ENCODE peak calls at places on chromosome 5, in seven cellular contexts. One of them, this sample, is unnamed. For H3K36me3, the result is how much of the 10 kb centered on the place peaks cover.

GRCh38 chr5:116765441-116765840 is 190.8 kb upstream of the SEMA6A start:
- DNase-seq in sigmoid colon: no peak
- DNase-seq in heart left ventricle: no peak
- DNase-seq in brain microvascular endothelial cell: peak
- DNase-seq in ovary: no peak
- DNase-seq in CD8-positive, alpha-beta T cell: no peak
- DNase-seq in OCI-LY7: no peak
- DNase-seq in this sample: no peak

GRCh38 chr5:39526914-39527477 is 102.2 kb upstream of the DAB2 start:
- DNase-seq in sigmoid colon: no peak
- DNase-seq in heart left ventricle: no peak
- DNase-seq in brain microvascular endothelial cell: no peak
- DNase-seq in ovary: no peak
- DNase-seq in CD8-positive, alpha-beta T cell: no peak
- DNase-seq in OCI-LY7: no peak
- DNase-seq in this sample: no peak

GRCh38 chr5:34848230-34848629 is 9.3 kb downstream of the TTC23L start:
- DNase-seq in sigmoid colon: no peak
- DNase-seq in heart left ventricle: no peak
- DNase-seq in brain microvascular endothelial cell: no peak
- DNase-seq in ovary: no peak
- DNase-seq in CD8-positive, alpha-beta T cell: no peak
- DNase-seq in OCI-LY7: no peak
- DNase-seq in this sample: no peak

GRCh38 chr5:107980923-107981748 is 310.4 kb upstream of the EFNA5 start:
- DNase-seq in sigmoid colon: no peak
- DNase-seq in heart left ventricle: no peak
- DNase-seq in brain microvascular endothelial cell: no peak
- DNase-seq in ovary: no peak
- DNase-seq in CD8-positive, alpha-beta T cell: no peak
- DNase-seq in OCI-LY7: no peak
- DNase-seq in this sample: no peak

GRCh38 chr5:135615581-135616260 is 36.9 kb upstream of the CXCL14 start:
- DNase-seq in sigmoid colon: no peak
- DNase-seq in heart left ventricle: no peak
- DNase-seq in brain microvascular endothelial cell: no peak
- DNase-seq in ovary: no peak
- DNase-seq in CD8-positive, alpha-beta T cell: no peak
- DNase-seq in OCI-LY7: no peak
- DNase-seq in this sample: no peak

GRCh38 chr5:179129607-179130071 is 69.5 kb downstream of the ZNF354C start:
- DNase-seq in sigmoid colon: no peak
- DNase-seq in heart left ventricle: no peak
- DNase-seq in brain microvascular endothelial cell: no peak
- DNase-seq in ovary: no peak
- DNase-seq in CD8-positive, alpha-beta T cell: no peak
- DNase-seq in OCI-LY7: no peak
- DNase-seq in this sample: no peak

GRCh38 chr5:145854651-145855258 is 18.1 kb downstream of the GRXCR2 start:
- DNase-seq in sigmoid colon: no peak
- DNase-seq in heart left ventricle: no peak
- DNase-seq in brain microvascular endothelial cell: peak
- DNase-seq in ovary: no peak
- DNase-seq in CD8-positive, alpha-beta T cell: no peak
- DNase-seq in OCI-LY7: no peak
- DNase-seq in this sample: peak

GRCh38 chr5:62305358-62305714 is 670 bp upstream of the KIF2A start:
- DNase-seq in sigmoid colon: no peak
- DNase-seq in heart left ventricle: no peak
- DNase-seq in brain microvascular endothelial cell: no peak
- DNase-seq in ovary: no peak
- DNase-seq in CD8-positive, alpha-beta T cell: no peak
- DNase-seq in OCI-LY7: no peak
- DNase-seq in this sample: no peak

GRCh38 chr5:55188656-55189380 is 15.8 kb upstream of the CDC20B start:
- DNase-seq in sigmoid colon: no peak
- DNase-seq in heart left ventricle: no peak
- DNase-seq in brain microvascular endothelial cell: no peak
- DNase-seq in ovary: no peak
- DNase-seq in CD8-positive, alpha-beta T cell: no peak
- DNase-seq in OCI-LY7: no peak
- DNase-seq in this sample: no peak

DNA sequence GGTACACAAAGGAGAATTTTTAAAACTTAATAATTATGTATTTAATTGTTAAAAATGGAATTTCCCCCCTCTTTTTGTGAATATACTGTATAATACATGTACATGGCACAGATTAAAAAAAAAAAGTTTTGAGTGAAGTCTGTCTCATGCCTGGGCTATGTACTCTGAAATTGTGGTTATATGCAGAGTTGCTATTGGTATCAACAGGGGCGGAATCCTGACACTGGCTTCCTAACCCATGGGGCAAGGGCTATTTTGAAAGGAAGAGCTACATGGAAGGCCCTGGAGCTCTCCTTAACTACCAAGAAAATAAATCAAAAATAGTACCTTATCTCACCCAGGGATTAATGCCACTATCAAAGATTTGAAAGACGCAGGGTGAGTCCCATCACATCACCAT is 865 bp upstream of the FAM193B start:
- DNase-seq in sigmoid colon: no peak
- DNase-seq in heart left ventricle: no peak
- DNase-seq in brain microvascular endothelial cell: no peak
- DNase-seq in ovary: no peak
- DNase-seq in CD8-positive, alpha-beta T cell: no peak
- DNase-seq in OCI-LY7: no peak
- DNase-seq in this sample: no peak
- H3K4me3 ChIP-seq in sigmoid colon: no peak
- H3K4me3 ChIP-seq in heart left ventricle: no peak
- H3K4me3 ChIP-seq in brain microvascular endothelial cell: no peak
- H3K4me3 ChIP-seq in ovary: no peak
- H3K4me3 ChIP-seq in CD8-positive, alpha-beta T cell: no peak
- H3K4me3 ChIP-seq in OCI-LY7: peak
- H3K4me3 ChIP-seq in this sample: no peak

GRCh38 chr5:78560456-78560855 is 88.1 kb downstream of the LHFPL2 start:
- DNase-seq in sigmoid colon: no peak
- DNase-seq in heart left ventricle: no peak
- DNase-seq in brain microvascular endothelial cell: no peak
- DNase-seq in ovary: no peak
- DNase-seq in CD8-positive, alpha-beta T cell: no peak
- DNase-seq in OCI-LY7: no peak
- DNase-seq in this sample: no peak

GRCh38 chr5:78562001-78562400 is 86.6 kb downstream of the LHFPL2 start:
- DNase-seq in sigmoid colon: no peak
- DNase-seq in heart left ventricle: no peak
- DNase-seq in brain microvascular endothelial cell: no peak
- DNase-seq in ovary: no peak
- DNase-seq in CD8-positive, alpha-beta T cell: no peak
- DNase-seq in OCI-LY7: no peak
- DNase-seq in this sample: no peak

GRCh38 chr5:78561261-78561660 is 87.3 kb downstream of the LHFPL2 start:
- DNase-seq in sigmoid colon: no peak
- DNase-seq in heart left ventricle: no peak
- DNase-seq in brain microvascular endothelial cell: no peak
- DNase-seq in ovary: no peak
- DNase-seq in CD8-positive, alpha-beta T cell: no peak
- DNase-seq in OCI-LY7: no peak
- DNase-seq in this sample: no peak

GRCh38 chr5:78563621-78564020 is 85.0 kb downstream of the LHFPL2 start:
- DNase-seq in sigmoid colon: no peak
- DNase-seq in heart left ventricle: no peak
- DNase-seq in brain microvascular endothelial cell: no peak
- DNase-seq in ovary: no peak
- DNase-seq in CD8-positive, alpha-beta T cell: no peak
- DNase-seq in OCI-LY7: no peak
- DNase-seq in this sample: no peak

GRCh38 chr5:78562719-78563330 is 85.7 kb downstream of the LHFPL2 start:
- DNase-seq in sigmoid colon: no peak
- DNase-seq in heart left ventricle: no peak
- DNase-seq in brain microvascular endothelial cell: no peak
- DNase-seq in ovary: no peak
- DNase-seq in CD8-positive, alpha-beta T cell: no peak
- DNase-seq in OCI-LY7: no peak
- DNase-seq in this sample: no peak
- TF ChIP-seq CTCF in sigmoid colon: no peak
- TF ChIP-seq CTCF in heart left ventricle: no peak
- TF ChIP-seq CTCF in brain microvascular endothelial cell: no peak
- TF ChIP-seq CTCF in ovary: no peak
- TF ChIP-seq CTCF in CD8-positive, alpha-beta T cell: no peak
- TF ChIP-seq CTCF in OCI-LY7: no peak
- TF ChIP-seq CTCF in this sample: no peak

GRCh38 chr5:173325091-173325698 is 3.0 kb downstream of the STC2 start:
- DNase-seq in sigmoid colon: no peak
- DNase-seq in heart left ventricle: no peak
- DNase-seq in brain microvascular endothelial cell: no peak
- DNase-seq in ovary: no peak
- DNase-seq in CD8-positive, alpha-beta T cell: peak
- DNase-seq in OCI-LY7: no peak
- DNase-seq in this sample: no peak
- H3K36me3 ChIP-seq in sigmoid colon: under half
- H3K36me3 ChIP-seq in heart left ventricle: under half
- H3K36me3 ChIP-seq in brain microvascular endothelial cell: half or more
- H3K36me3 ChIP-seq in ovary: under half
- H3K36me3 ChIP-seq in CD8-positive, alpha-beta T cell: under half
- H3K36me3 ChIP-seq in OCI-LY7: under half
- H3K36me3 ChIP-seq in this sample: under half

GRCh38 chr5:139565411-139566305 is 4.5 kb downstream of the UBE2D2 start:
- DNase-seq in sigmoid colon: peak
- DNase-seq in heart left ventricle: no peak
- DNase-seq in brain microvascular endothelial cell: no peak
- DNase-seq in ovary: no peak
- DNase-seq in CD8-positive, alpha-beta T cell: peak
- DNase-seq in OCI-LY7: peak
- DNase-seq in this sample: no peak

GRCh38 chr5:139562847-139563246 is 1.7 kb downstream of the UBE2D2 start:
- DNase-seq in sigmoid colon: peak
- DNase-seq in heart left ventricle: no peak
- DNase-seq in brain microvascular endothelial cell: no peak
- DNase-seq in ovary: no peak
- DNase-seq in CD8-positive, alpha-beta T cell: no peak
- DNase-seq in OCI-LY7: no peak
- DNase-seq in this sample: no peak

GRCh38 chr5:139561655-139562451 is 714 bp downstream of the UBE2D2 start:
- DNase-seq in sigmoid colon: peak
- DNase-seq in heart left ventricle: peak
- DNase-seq in brain microvascular endothelial cell: no peak
- DNase-seq in ovary: peak
- DNase-seq in CD8-positive, alpha-beta T cell: no peak
- DNase-seq in OCI-LY7: peak
- DNase-seq in this sample: no peak

GRCh38 chr5:139569276-139569955 is 8.3 kb downstream of the UBE2D2 start:
- DNase-seq in sigmoid colon: no peak
- DNase-seq in heart left ventricle: no peak
- DNase-seq in brain microvascular endothelial cell: no peak
- DNase-seq in ovary: no peak
- DNase-seq in CD8-positive, alpha-beta T cell: no peak
- DNase-seq in OCI-LY7: no peak
- DNase-seq in this sample: no peak

GRCh38 chr5:139566611-139567010 is 5.5 kb downstream of the UBE2D2 start:
- DNase-seq in sigmoid colon: no peak
- DNase-seq in heart left ventricle: no peak
- DNase-seq in brain microvascular endothelial cell: no peak
- DNase-seq in ovary: no peak
- DNase-seq in CD8-positive, alpha-beta T cell: no peak
- DNase-seq in OCI-LY7: no peak
- DNase-seq in this sample: no peak
- H3K4me3 ChIP-seq in sigmoid colon: no peak
- H3K4me3 ChIP-seq in heart left ventricle: no peak
- H3K4me3 ChIP-seq in brain microvascular endothelial cell: no peak
- H3K4me3 ChIP-seq in ovary: no peak
- H3K4me3 ChIP-seq in CD8-positive, alpha-beta T cell: peak
- H3K4me3 ChIP-seq in OCI-LY7: peak
- H3K4me3 ChIP-seq in this sample: no peak

DNA sequence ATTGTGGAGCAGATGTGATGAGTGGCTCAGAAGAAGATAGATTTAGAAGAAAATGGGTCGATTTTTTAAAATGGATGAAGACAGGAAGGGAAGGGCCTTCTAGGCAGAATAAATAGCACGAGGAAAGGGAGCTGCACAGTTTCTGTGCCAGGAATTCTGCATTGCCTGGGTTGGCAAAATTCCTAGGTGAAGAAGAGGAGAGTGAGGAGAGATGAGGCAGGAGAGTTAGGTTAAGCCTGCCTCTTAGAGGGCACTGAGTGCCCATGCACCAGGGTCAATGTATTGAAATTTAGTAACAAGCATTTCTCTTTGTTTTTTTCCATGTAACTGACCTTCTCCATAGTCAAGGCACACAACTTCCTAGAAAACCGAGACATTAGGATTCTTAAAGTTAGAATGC is 159.5 kb downstream of the YTHDC2 start:
- DNase-seq in sigmoid colon: no peak
- DNase-seq in heart left ventricle: no peak
- DNase-seq in brain microvascular endothelial cell: no peak
- DNase-seq in ovary: no peak
- DNase-seq in CD8-positive, alpha-beta T cell: no peak
- DNase-seq in OCI-LY7: no peak
- DNase-seq in this sample: no peak
- TF ChIP-seq CTCF in sigmoid colon: no peak
- TF ChIP-seq CTCF in heart left ventricle: no peak
- TF ChIP-seq CTCF in brain microvascular endothelial cell: no peak
- TF ChIP-seq CTCF in ovary: no peak
- TF ChIP-seq CTCF in CD8-positive, alpha-beta T cell: no peak
- TF ChIP-seq CTCF in OCI-LY7: no peak
- TF ChIP-seq CTCF in this sample: no peak

DNA sequence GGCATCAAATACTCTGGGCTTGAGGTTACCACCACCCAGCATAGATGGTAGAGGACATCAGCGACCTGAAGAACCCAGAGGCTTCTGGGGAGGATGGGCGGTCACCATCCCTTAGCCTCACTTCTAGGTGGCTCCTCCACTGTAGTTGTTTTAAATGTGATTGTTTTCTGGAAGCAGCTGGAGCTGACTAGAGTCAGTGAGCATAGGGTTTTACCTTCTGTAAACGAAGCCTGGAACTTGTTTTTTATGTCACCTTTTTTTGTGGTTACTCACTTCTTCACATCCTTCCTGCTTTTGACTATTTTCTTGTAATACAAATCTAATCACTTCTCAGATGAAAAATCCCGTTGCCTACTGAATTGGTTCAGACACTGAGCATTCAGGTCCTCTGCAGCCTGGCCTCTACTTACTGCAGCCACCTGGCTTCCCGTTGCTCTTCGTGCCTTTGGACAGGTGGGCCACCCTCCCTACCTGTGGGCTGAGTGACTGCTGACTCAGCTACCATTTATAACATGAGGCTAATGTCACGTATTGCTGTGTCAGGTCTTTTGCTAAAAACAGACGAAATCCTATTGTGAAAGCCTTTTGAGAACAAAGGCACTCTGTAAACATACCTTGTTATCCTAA is 167.8 kb downstream of the MAN2A1 start:
- DNase-seq in sigmoid colon: no peak
- DNase-seq in heart left ventricle: no peak
- DNase-seq in brain microvascular endothelial cell: no peak
- DNase-seq in ovary: no peak
- DNase-seq in CD8-positive, alpha-beta T cell: peak
- DNase-seq in OCI-LY7: no peak
- DNase-seq in this sample: no peak
- H3K36me3 ChIP-seq in sigmoid colon: under half
- H3K36me3 ChIP-seq in heart left ventricle: half or more
- H3K36me3 ChIP-seq in brain microvascular endothelial cell: under half
- H3K36me3 ChIP-seq in ovary: under half
- H3K36me3 ChIP-seq in CD8-positive, alpha-beta T cell: under half
- H3K36me3 ChIP-seq in OCI-LY7: half or more
- H3K36me3 ChIP-seq in this sample: under half

This sample was measured in kidney epithelial cell.